ENCODE peak calls at places on chromosomes 13 and 19, in seven cellular contexts. X is endodermal cell, D is tibial nerve, Z is cardiac muscle cell, A is left lung, R is uterus, I is WERI-Rb-1. J is an unnamed sample.

GRCh38 chr19:7652061-7652641 is 15.2 kb downstream of the STXBP2 start:
- DNase-seq in X (peak), D (peak), Z (peak), A (peak), R (peak), I (peak), J (peak)

GRCh38 chr19:12791345-12792047 is at the start of gene JUNB:
- DNase-seq in X (peak), D (peak), Z (peak), A (peak), R (peak), I (peak), J (peak)

GRCh38 chr19:37855098-37855497 is 51.3 kb downstream of the WDR87 start:
- DNase-seq in X (no peak), D (no peak), Z (no peak), A (peak), R (no peak), I (no peak), J (peak)

GRCh38 chr13:20882206-20882605 is 20.3 kb downstream of the XPO4 start:
- DNase-seq in X (peak), D (no peak), Z (no peak), A (no peak), R (no peak), I (peak), J (no peak)

GRCh38 chr13:114005206-114005720 is 31.4 kb upstream of the C13orf46 start:
- DNase-seq in X (no peak), D (no peak), Z (no peak), A (peak), R (no peak), I (no peak), J (peak)

GRCh38 chr13:40352807-40353562 is 313.5 kb downstream of the FOXO1 start:
- DNase-seq in X (peak), D (no peak), Z (peak), A (no peak), R (peak), I (no peak), J (no peak)

GRCh38 chr19:16778796-16779411 is 50.3 kb upstream of the SIN3B start:
- DNase-seq in X (peak), D (no peak), Z (peak), A (no peak), R (peak), I (peak), J (peak)

GRCh38 chr13:20264271-20265018 is 32.3 kb upstream of the GJB6 start:
- DNase-seq in X (no peak), D (no peak), Z (no peak), A (no peak), R (no peak), I (no peak), J (no peak)

DNA sequence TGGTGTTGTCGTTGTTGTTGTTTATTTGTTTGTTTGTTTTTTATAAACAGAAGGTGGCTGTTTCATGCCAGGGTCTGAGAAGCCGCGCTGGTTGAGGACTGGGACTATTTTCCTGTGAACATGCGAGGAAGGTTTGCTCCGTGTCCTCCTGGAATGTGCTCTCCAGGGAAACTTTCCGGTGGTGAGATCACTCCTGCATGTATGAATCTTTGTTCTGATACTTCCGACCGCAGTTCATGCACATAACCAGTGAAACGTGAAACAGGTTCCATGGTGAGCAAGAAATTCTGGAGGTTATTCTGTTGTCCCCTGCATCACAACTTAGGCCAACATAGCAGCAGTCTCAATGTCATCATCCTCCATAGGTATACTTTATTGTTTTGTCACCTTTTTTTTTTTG is 187.6 kb upstream of the ARGLU1 start:
- DNase-seq in X (no peak), D (no peak), Z (no peak), A (no peak), R (no peak), I (no peak), J (no peak)
- H3K27ac ChIP-seq in X (peak), D (no peak), Z (peak), A (no peak), R (no peak), I (no peak), J (peak)

GRCh38 chr19:11050323-11051114 is 38.7 kb upstream of the LDLR start:
- DNase-seq in X (no peak), D (no peak), Z (no peak), A (no peak), R (no peak), I (no peak), J (no peak)
- TF ChIP-seq CTCF in X (no peak), D (no peak), Z (no peak), A (no peak), R (no peak), I (no peak), J (no peak)

DNA sequence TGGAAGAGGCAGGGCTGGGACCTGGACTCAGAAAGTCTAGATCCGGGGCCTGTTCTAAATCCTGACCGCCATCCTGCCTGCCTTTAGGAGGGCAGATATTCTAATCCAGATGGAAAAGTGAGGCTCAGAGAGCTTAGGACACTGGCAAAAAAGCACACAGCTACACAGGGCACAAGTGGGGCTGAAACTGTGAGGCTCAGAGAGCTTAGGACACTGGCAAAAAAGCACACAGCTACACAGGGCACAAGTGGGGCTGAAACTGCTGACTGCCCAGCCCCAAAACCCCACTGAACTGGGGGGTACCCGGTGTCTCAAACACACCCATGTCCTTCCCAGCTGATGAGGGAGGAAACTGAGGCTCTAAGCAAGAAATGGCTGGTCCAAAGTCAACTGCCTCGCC is 2.0 kb downstream of the AKT1S1 start:
- DNase-seq in X (no peak), D (no peak), Z (no peak), A (no peak), R (no peak), I (no peak), J (no peak)
- H3K4me3 ChIP-seq in X (peak), D (peak), Z (peak), A (peak), R (peak), I (peak), J (peak)

GRCh38 chr13:99132295-99132835 is 68.3 kb upstream of the UBAC2 start:
- DNase-seq in X (no peak), D (no peak), Z (no peak), A (no peak), R (no peak), I (no peak), J (no peak)

GRCh38 chr13:99129050-99129449 is 71.6 kb upstream of the UBAC2 start:
- DNase-seq in X (no peak), D (no peak), Z (no peak), A (no peak), R (no peak), I (no peak), J (no peak)

GRCh38 chr13:99126821-99127220 is 73.8 kb upstream of the UBAC2 start:
- DNase-seq in X (no peak), D (no peak), Z (no peak), A (no peak), R (no peak), I (no peak), J (no peak)

GRCh38 chr13:99131410-99131809 is 69.2 kb upstream of the UBAC2 start:
- DNase-seq in X (no peak), D (no peak), Z (no peak), A (no peak), R (no peak), I (no peak), J (no peak)

GRCh38 chr13:99129951-99130350 is 70.7 kb upstream of the UBAC2 start:
- DNase-seq in X (no peak), D (no peak), Z (no peak), A (no peak), R (no peak), I (no peak), J (no peak)
- H3K27ac ChIP-seq in X (no peak), D (no peak), Z (no peak), A (no peak), R (no peak), I (peak), J (no peak)

GRCh38 chr19:24033308-24033961 is 53.6 kb upstream of the ZNF254 start:
- DNase-seq in X (peak), D (peak), Z (peak), A (peak), R (peak), I (peak), J (peak)
- TF ChIP-seq CTCF in X (peak), D (no peak), Z (peak), A (no peak), R (peak), I (peak), J (peak)

GRCh38 chr19:4557971-4558941 is 1.2 kb downstream of the SEMA6B start:
- DNase-seq in X (peak), D (no peak), Z (peak), A (peak), R (peak), I (no peak), J (no peak)
- H3K4me3 ChIP-seq in X (no peak), D (peak), Z (no peak), A (peak), R (peak), I (no peak), J (peak)

GRCh38 chr13:110490009-110490770 is 71.3 kb downstream of the RAB20 start:
- DNase-seq in X (no peak), D (no peak), Z (no peak), A (no peak), R (no peak), I (no peak), J (no peak)

GRCh38 chr13:110485604-110486003 is 75.9 kb downstream of the RAB20 start:
- DNase-seq in X (peak), D (no peak), Z (peak), A (no peak), R (no peak), I (no peak), J (no peak)

GRCh38 chr13:110484290-110485048 is 77.1 kb downstream of the RAB20 start:
- DNase-seq in X (no peak), D (no peak), Z (no peak), A (no peak), R (no peak), I (no peak), J (no peak)

GRCh38 chr13:110483386-110483785 is 78.1 kb downstream of the RAB20 start:
- DNase-seq in X (no peak), D (no peak), Z (no peak), A (no peak), R (no peak), I (no peak), J (no peak)

GRCh38 chr13:110486061-110486780 is 75.3 kb downstream of the RAB20 start:
- DNase-seq in X (peak), D (no peak), Z (peak), A (no peak), R (no peak), I (no peak), J (no peak)
- H3K27ac ChIP-seq in X (peak), D (no peak), Z (peak), A (no peak), R (no peak), I (no peak), J (no peak)

GRCh38 chr13:53198017-53198416 is 169.4 kb downstream of the OLFM4 start:
- DNase-seq in X (no peak), D (no peak), Z (peak), A (no peak), R (no peak), I (no peak), J (no peak)

GRCh38 chr13:53201454-53202225 is 173.0 kb downstream of the OLFM4 start:
- DNase-seq in X (peak), D (no peak), Z (peak), A (peak), R (no peak), I (no peak), J (peak)

GRCh38 chr13:53198699-53199098 is 170.1 kb downstream of the OLFM4 start:
- DNase-seq in X (no peak), D (no peak), Z (no peak), A (no peak), R (no peak), I (no peak), J (no peak)

GRCh38 chr13:53200075-53200474 is 171.5 kb downstream of the OLFM4 start:
- DNase-seq in X (no peak), D (no peak), Z (no peak), A (peak), R (no peak), I (no peak), J (no peak)

DNA sequence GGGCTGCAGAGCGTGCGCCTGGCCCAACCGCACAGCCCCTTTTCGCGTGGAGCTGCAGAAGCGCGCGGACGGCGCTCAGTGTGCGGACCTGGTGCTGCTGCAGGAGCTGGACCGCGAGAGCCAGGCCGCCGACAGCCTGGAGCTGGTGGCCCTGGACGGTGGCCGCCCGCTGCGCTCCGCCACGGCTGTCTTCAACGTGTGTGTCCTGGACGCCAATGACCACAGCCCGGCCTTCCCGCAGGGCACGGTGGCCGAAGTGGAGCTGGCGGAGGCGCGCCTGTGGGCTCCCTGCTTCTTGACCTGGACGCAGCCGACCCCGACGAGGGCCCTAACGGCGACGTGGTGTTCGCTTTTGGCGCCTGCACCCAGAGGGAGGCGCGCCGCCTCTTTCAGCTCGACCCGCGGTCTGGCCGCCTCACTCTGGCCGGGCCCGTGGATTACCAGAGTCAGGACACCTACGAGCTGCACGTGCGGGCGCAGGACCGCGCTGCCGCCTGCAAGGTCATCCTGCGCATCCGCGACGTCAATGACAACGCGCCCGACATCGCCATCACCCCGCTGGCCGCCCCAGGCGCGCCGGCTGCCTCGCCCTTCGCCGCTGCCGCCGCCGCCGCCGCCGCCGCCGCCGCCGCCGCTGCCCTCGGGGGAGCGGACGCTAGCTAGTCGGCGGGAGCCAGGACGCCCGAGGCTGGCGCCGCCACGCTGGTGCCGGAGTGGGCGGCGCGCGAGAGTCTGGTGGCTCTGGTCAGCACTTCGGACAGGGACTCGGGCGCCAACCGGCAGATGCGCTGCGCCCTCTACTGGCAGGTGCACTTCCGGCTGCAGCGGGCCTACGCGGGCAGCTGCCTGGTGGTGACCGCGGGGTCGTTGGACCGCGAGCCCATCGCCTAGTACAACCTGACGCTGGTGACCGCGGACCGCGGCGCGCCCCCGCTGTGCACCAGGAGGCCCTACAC is 172.2 kb downstream of the OLFM4 start:
- DNase-seq in X (peak), D (no peak), Z (peak), A (peak), R (no peak), I (no peak), J (peak)
- TF ChIP-seq CTCF in X (peak), D (peak), Z (peak), A (no peak), R (peak), I (peak), J (peak)

DNA sequence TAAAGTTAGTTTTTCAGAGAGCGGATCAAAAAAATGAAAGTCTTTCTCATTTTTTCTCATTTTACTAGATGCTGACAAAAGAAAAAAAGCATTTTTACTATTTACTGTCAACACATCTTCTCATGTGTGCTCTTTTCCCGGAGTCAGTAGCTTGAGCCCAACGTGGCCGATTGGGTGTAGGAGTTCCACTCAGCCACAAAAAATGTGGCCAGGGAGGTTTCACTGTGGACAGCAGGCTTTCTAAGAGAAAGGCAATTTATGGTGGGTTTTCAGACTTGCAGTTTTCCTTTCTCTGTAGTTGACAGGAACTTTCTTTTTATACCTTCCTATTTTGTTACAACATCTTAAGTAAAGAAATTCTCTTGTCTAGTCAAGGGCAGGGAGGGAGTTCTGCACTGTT is 122.9 kb downstream of the B3GLCT start:
- DNase-seq in X (no peak), D (no peak), Z (no peak), A (no peak), R (no peak), I (no peak), J (no peak)
- H3K4me3 ChIP-seq in X (no peak), D (no peak), Z (no peak), A (no peak), R (no peak), I (no peak), J (no peak)